ENCODE peak calls at places on chromosomes 4 and X, in six cellular contexts. D is MM.1S, A is AG09309, F is astrocyte of the spinal cord, J is foreskin fibroblast, O is DND-41. H is an unnamed sample.

GRCh38 chr4:150032541-150032940 is 45.7 kb upstream of the DCLK2 start:
- DNase-seq in D (no peak), A (no peak), F (no peak), J (no peak), O (no peak), H (no peak)

GRCh38 chr4:38062894-38063168 is 102.6 kb downstream of the PTTG2 start:
- DNase-seq in D (no peak), A (no peak), F (no peak), J (no peak), O (no peak), H (no peak)

GRCh38 chrX:103488332-103488731 is 31.0 kb downstream of the RAB40A start:
- DNase-seq in D (no peak), A (no peak), F (peak; percentile 26), J (peak; percentile 9), O (no peak), H (no peak)

GRCh38 chr4:48779095-48779997 is 733 bp downstream of the FRYL start:
- DNase-seq in D (peak; percentile 60), A (no peak), F (peak; percentile 71), J (peak; percentile 64), O (peak; percentile 72), H (no peak)

GRCh38 chrX:136166221-136166855 is 19.0 kb downstream of the FHL1 start:
- DNase-seq in D (no peak), A (peak; percentile 17), F (peak; percentile 40), J (peak; percentile 43), O (no peak), H (no peak)

GRCh38 chr4:109752545-109752944 is 22.7 kb upstream of the PLA2G12A start:
- DNase-seq in D (no peak), A (no peak), F (no peak), J (no peak), O (no peak), H (no peak)

GRCh38 chr4:98630804-98631454 is 27.5 kb downstream of the TSPAN5 start:
- DNase-seq in D (no peak), A (no peak), F (no peak), J (peak; percentile 41), O (no peak), H (no peak)

GRCh38 chrX:107669885-107670628 is 41.7 kb downstream of the PRPS1 start:
- DNase-seq in D (no peak), A (no peak), F (no peak), J (no peak), O (no peak), H (no peak)

GRCh38 chrX:85114776-85115175 is 111.1 kb downstream of the APOOL start:
- DNase-seq in D (no peak), A (no peak), F (no peak), J (no peak), O (no peak), H (no peak)

GRCh38 chr4:186651624-186652023 is 72.0 kb downstream of the FAT1 start:
- DNase-seq in D (no peak), A (no peak), F (peak; percentile 79), J (no peak), O (no peak), H (no peak)

GRCh38 chr4:101283436-101283835 is 63.9 kb downstream of the PPP3CA start:
- DNase-seq in D (no peak), A (no peak), F (no peak), J (no peak), O (no peak), H (no peak)

GRCh38 chr4:143711543-143712159 is 11.2 kb upstream of the FREM3 start:
- DNase-seq in D (no peak), A (no peak), F (no peak), J (no peak), O (no peak), H (no peak)

GRCh38 chr4:51862781-51863180 is 19.8 kb downstream of the DCUN1D4 start:
- DNase-seq in D (no peak), A (no peak), F (no peak), J (no peak), O (no peak), H (no peak)

GRCh38 chr4:1290165-1290977 is 680 bp downstream of the MAEA start:
- DNase-seq in D (peak; percentile 45), A (no peak), F (no peak), J (no peak), O (no peak), H (no peak)

GRCh38 chr4:100988876-100989275 is 358.4 kb downstream of the PPP3CA start:
- DNase-seq in D (no peak), A (no peak), F (peak; percentile 23), J (no peak), O (no peak), H (no peak)

GRCh38 chr4:113901994-113902787 is 77.3 kb downstream of the ARSJ start:
- DNase-seq in D (no peak), A (no peak), F (no peak), J (no peak), O (peak; percentile 41), H (no peak)

GRCh38 chr4:109588176-109588575 is 28.1 kb downstream of the MCUB start:
- DNase-seq in D (no peak), A (no peak), F (no peak), J (no peak), O (no peak), H (no peak)

GRCh38 chr4:186203391-186203802 is 12.0 kb downstream of the CYP4V2 start:
- DNase-seq in D (peak; percentile 22), A (no peak), F (no peak), J (peak; percentile 20), O (no peak), H (no peak)

GRCh38 chrX:3609800-3610199 is 103.6 kb downstream of the PRKX start:
- DNase-seq in D (no peak), A (peak; percentile 75), F (peak; percentile 81), J (peak; percentile 53), O (no peak), H (peak; percentile 75)

GRCh38 chr4:92520563-92520962 is 216.8 kb downstream of the GRID2 start:
- DNase-seq in D (no peak), A (no peak), F (no peak), J (no peak), O (no peak), H (no peak)

GRCh38 chrX:132030264-132030663 is 7.2 kb downstream of the STK26 start:
- DNase-seq in D (no peak), A (no peak), F (no peak), J (no peak), O (no peak), H (no peak)

GRCh38 chr4:82780398-82781231 is 18.0 kb downstream of the SCD5 start:
- DNase-seq in D (no peak), A (no peak), F (peak; percentile 90), J (no peak), O (peak; percentile 81), H (no peak)

DNA sequence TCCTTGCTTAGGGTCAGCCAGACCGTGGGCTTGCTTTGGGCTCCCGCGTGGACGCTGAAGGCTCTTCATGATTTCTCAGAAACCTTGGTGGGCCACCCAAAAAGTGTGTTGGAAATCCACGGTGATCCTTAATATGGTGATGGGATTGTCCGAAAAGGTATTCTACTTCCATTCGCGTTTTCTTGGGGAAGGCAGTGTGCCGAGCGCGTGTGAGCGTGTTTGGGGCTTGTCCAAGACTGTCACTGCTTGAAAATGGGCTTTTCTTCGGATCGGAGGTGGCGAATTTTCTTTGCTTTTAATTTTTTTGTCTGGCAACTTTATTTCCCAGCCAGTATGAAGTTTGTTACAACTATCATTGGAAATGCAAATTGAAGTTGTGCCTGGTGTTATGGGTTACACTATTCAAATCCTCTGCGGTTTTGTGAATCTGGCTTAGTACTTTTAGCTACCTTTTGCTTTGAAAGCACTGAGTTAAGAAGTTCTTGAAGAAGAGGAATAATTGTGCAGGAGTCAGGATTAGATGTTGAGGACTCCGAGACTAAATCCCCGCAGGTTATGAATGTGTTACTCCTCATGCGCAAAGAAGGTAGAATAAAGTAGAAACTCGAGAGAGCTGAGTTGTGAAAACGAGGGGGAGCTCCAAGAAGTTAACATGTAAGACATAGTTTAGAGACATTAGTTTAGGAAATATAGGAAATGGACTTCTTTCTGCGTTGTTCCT is 3.2 kb downstream of the SPRY1 start:
- DNase-seq in D (peak; percentile 27), A (no peak), F (peak; percentile 59), J (no peak), O (no peak), H (no peak)
- TF ChIP-seq CTCF in D (no peak), A (no peak), F (no peak), J (no peak), O (no peak), H (no peak)

DNA sequence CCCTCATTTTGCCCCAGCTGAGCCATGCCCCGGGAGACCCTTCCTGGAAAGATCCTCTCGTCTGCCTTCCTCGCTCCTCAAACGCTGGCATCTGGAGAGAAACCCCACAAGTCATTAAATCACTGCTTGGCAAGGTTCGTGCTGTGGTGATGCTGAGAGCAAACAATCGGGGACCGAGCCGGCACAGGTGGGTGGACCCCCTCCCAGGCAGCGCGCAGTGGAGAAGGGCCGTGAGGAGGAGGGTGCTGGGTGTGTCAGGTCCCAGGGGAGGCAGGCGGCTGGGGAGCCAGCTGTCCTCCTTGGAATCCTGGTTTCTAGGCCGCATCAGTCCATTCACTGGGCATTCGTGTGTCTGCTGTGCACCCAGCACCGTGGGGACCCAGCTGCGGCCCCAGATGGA is 64.9 kb upstream of the PSAPL1 start:
- DNase-seq in D (no peak), A (no peak), F (no peak), J (no peak), O (no peak), H (no peak)
- H3K4me3 ChIP-seq in D (no peak overlapping the region), A (no peak overlapping the region), F (no peak overlapping the region), J (no peak overlapping the region), O (no peak overlapping the region), H (no peak overlapping the region)

GRCh38 chr4:151967074-151967473 is 206.3 kb upstream of the GATB start:
- DNase-seq in D (no peak), A (no peak), F (no peak), J (no peak), O (no peak), H (no peak)

DNA sequence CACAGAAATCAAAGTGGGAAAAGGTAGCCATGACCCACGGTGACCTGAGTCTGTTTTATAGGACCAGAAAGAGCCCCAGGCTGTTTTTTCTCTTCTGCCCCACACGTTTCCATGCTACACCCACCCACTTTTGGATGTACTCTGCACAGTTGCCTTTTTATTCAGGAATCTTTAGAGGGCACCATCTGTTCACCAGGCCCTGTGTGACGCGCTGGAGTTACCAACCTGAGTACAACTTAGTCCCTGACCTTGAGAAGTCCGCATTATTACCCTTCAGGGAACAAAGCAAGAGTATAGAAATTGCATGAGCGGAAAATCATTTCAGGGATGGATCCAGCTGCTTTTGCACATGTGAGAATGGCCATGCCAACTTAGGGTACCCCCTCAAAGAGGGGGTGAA is 207.8 kb upstream of the GATB start:
- DNase-seq in D (no peak), A (no peak), F (no peak), J (no peak), O (no peak), H (no peak)
- TF ChIP-seq CTCF in D (no peak), A (no peak), F (no peak), J (no peak), O (no peak), H (no peak)

DNA sequence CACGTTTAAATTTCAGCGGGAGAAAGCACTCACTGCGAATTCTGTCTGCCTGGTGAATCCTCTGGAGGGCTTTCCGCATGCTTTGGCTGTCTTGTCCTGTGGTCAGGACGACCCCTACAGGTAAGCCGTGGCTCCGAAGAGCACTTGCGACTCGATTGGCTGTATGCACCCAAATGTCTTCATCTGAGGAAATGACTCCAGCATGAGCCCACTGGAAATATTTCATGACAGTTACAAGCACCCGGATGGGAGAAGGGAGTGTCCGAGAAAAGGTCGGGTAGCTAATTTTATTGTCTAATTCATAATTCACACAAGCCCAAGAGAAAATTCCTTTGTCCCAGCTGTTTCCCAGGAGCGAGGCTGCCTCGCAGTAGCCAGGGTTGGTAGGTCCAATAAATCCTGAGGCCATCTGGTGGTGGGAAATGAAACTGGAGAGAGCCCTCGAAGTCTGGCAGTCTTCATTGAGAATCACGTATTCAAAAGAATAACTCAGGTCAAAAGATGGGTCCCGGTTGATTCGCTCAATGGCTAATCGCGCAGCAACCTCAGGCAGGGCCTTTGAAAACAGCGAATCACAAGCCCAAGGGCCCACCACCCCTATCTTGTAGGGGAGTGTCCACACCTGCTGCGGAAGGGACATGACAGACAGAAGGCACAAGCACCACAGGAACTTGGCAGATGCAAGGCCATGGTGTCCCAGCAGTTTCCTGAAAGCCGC is 6.6 kb downstream of the GUCY2F start:
- DNase-seq in D (no peak), A (no peak), F (peak; percentile 61), J (peak; percentile 42), O (no peak), H (no peak)
- H3K4me3 ChIP-seq in D (no peak overlapping the region), A (no peak overlapping the region), F (no peak overlapping the region), J (no peak overlapping the region), O (no peak overlapping the region), H (no peak overlapping the region)

H was measured in BJ.